ENCODE peak calls at places on chromosomes 12 and 14, in five cellular contexts. A is fibroblast of lung, T is breast epithelium, R is WERI-Rb-1, M is mucosa of descending colon. Y is an unnamed sample.

GRCh38 chr14:39265741-39266588 is 32.2 kb downstream of the MIA2 start:
- DNase-seq in A (peak; percentile 48), T (no peak), R (no peak), M (no peak), Y (no peak)

GRCh38 chr12:57603758-57604453 is 718 bp upstream of the DTX3 start:
- DNase-seq in A (peak; percentile 78), T (peak; percentile 82), R (no peak), M (no peak), Y (no peak)

GRCh38 chr14:76257111-76257803 is 105.5 kb downstream of the GPATCH2L start:
- DNase-seq in A (no peak), T (no peak), R (no peak), M (no peak), Y (no peak)

GRCh38 chr12:614727-615060 is 48.6 kb downstream of the NINJ2 start:
- DNase-seq in A (no peak), T (no peak), R (no peak), M (no peak), Y (no peak)

GRCh38 chr14:57189070-57189469 is 79.6 kb downstream of the EXOC5 start:
- DNase-seq in A (peak; percentile 3), T (no peak), R (peak; percentile 25), M (no peak), Y (no peak)

GRCh38 chr12:988616-989015 is 2.4 kb upstream of the ERC1 start:
- DNase-seq in A (no peak), T (no peak), R (no peak), M (no peak), Y (no peak)

GRCh38 chr14:91288876-91289275 is 44.4 kb upstream of the GPR68 start:
- DNase-seq in A (no peak), T (no peak), R (no peak), M (peak; percentile 16), Y (no peak)

GRCh38 chr14:66388516-66388915 is 97.7 kb upstream of the CCDC196 start:
- DNase-seq in A (no peak), T (no peak), R (no peak), M (no peak), Y (no peak)

GRCh38 chr12:12349711-12350665 is at the start of gene MANSC1:
- DNase-seq in A (peak; percentile 40), T (peak; percentile 34), R (peak; percentile 70), M (peak; percentile 89), Y (peak; percentile 39)

GRCh38 chr12:63915105-63915830 is 70.8 kb downstream of the SRGAP1 start:
- DNase-seq in A (peak; percentile 86), T (no peak), R (no peak), M (no peak), Y (no peak)

GRCh38 chr14:49879683-49880204 is 13.1 kb upstream of the ARF6 start:
- DNase-seq in A (peak; percentile 51), T (no peak), R (peak; percentile 55), M (peak; percentile 61), Y (no peak)

GRCh38 chr14:63432228-63432627 is 110.9 kb downstream of the PPP2R5E start:
- DNase-seq in A (no peak), T (no peak), R (no peak), M (no peak), Y (no peak)

GRCh38 chr12:82740129-82741000 is 53.7 kb downstream of the TMTC2 start:
- DNase-seq in A (peak; percentile 89), T (no peak), R (no peak), M (no peak), Y (no peak)

GRCh38 chr12:14126692-14127091 is 145.3 kb upstream of the GRIN2B start:
- DNase-seq in A (no peak), T (no peak), R (no peak), M (no peak), Y (no peak)

GRCh38 chr14:96166475-96167223 is 38.0 kb upstream of the BDKRB2 start:
- DNase-seq in A (no peak), T (peak; percentile 13), R (no peak), M (no peak), Y (no peak)

GRCh38 chr12:117038023-117038680 is 61.1 kb downstream of the TESC start:
- DNase-seq in A (no peak), T (no peak), R (no peak), M (peak; percentile 14), Y (no peak)

GRCh38 chr12:52119398-52120254 is 40.1 kb downstream of the SMIM41 start:
- DNase-seq in A (peak; percentile 13), T (no peak), R (peak; percentile 68), M (peak; percentile 68), Y (no peak)

GRCh38 chr12:120833849-120834248 is 70.3 kb downstream of the SPPL3 start:
- DNase-seq in A (peak; percentile 27), T (no peak), R (no peak), M (no peak), Y (no peak)

GRCh38 chr14:68682166-68683103 is 110.4 kb downstream of the ZFP36L1 start:
- DNase-seq in A (peak; percentile 97), T (no peak), R (no peak), M (no peak), Y (no peak)
- TF ChIP-seq CTCF in A (no peak), T (no peak), R (no peak), M (no peak), Y (no peak)

GRCh38 chr14:93184391-93185332 is at the start of the genes LYSET and MOAP1:
- DNase-seq in A (peak; percentile 83), T (peak; percentile 81), R (peak; percentile 92), M (peak; percentile 93), Y (peak; percentile 87)
- TF ChIP-seq CTCF in A (no peak), T (peak; percentile 24), R (peak; percentile 27), M (peak; percentile 8), Y (peak; percentile 23)

GRCh38 chr14:99273025-99273723 is 1.2 kb upstream of the BCL11B start:
- DNase-seq in A (peak; percentile 17), T (no peak), R (peak; percentile 82), M (peak; percentile 85), Y (peak; percentile 50)

GRCh38 chr14:99272669-99273024 is 650 bp upstream of the BCL11B start:
- DNase-seq in A (no peak), T (no peak), R (no peak), M (no peak), Y (no peak)

GRCh38 chr14:99270491-99271287 is 1.3 kb downstream of the BCL11B start:
- DNase-seq in A (no peak), T (no peak), R (no peak), M (peak; percentile 61), Y (peak; percentile 44)

GRCh38 chr14:99271288-99271941 is 582 bp downstream of the BCL11B start:
- DNase-seq in A (no peak), T (no peak), R (no peak), M (no peak), Y (no peak)

GRCh38 chr14:99271951-99272668 is at the start of gene BCL11B:
- DNase-seq in A (peak; percentile 83), T (peak; percentile 54), R (peak; percentile 81), M (peak; percentile 88), Y (peak; percentile 73)
- TF ChIP-seq CTCF in A (peak; percentile 28), T (peak; percentile 33), R (peak; percentile 51), M (no peak), Y (peak; percentile 65)

GRCh38 chr14:100904307-100905019 is 941 bp upstream of the RTL1 start:
- DNase-seq in A (peak; percentile 27), T (no peak), R (no peak), M (no peak), Y (no peak)

GRCh38 chr14:100907240-100907639 is 3.7 kb upstream of the RTL1 start:
- DNase-seq in A (peak; percentile 46), T (no peak), R (no peak), M (no peak), Y (no peak)

GRCh38 chr14:100905166-100905565 is 1.6 kb upstream of the RTL1 start:
- DNase-seq in A (no peak), T (no peak), R (no peak), M (no peak), Y (no peak)

GRCh38 chr14:100903672-100904185 is at the start of gene RTL1:
- DNase-seq in A (no peak), T (no peak), R (no peak), M (no peak), Y (no peak)

DNA sequence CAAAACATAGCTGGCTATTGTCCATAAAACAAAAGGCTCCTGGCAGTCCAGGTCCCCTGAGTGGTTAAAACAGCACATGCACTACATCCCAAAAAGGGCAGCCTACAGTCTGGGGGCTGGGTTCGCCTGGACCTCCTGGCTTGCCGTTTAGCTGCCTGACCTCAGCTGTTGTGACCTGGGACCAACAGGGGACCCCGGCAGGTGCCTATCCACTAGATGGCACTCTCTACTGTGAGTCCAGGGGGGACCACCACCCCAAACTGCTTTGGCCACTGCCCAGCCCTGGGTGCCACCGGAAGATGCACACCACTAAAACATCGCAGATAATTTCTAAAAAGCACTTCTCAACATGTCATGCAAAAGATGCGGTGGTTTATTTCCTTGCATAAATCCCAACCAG is 2.9 kb upstream of the RTL1 start:
- DNase-seq in A (no peak), T (no peak), R (no peak), M (no peak), Y (no peak)
- TF ChIP-seq CTCF in A (no peak), T (no peak), R (peak; percentile 58), M (no peak), Y (no peak)

GRCh38 chr14:64937821-64938193 is 4.7 kb downstream of the GPX2 start:
- DNase-seq in A (peak; percentile 11), T (no peak), R (no peak), M (no peak), Y (no peak)
- TF ChIP-seq CTCF in A (peak; percentile 27), T (peak; percentile 22), R (peak; percentile 29), M (no peak), Y (no peak)

GRCh38 chr12:79367016-79367575 is 323.7 kb downstream of the PAWR start:
- DNase-seq in A (no peak), T (peak; percentile 60), R (no peak), M (no peak), Y (no peak)
- TF ChIP-seq CTCF in A (no peak), T (no peak), R (no peak), M (no peak), Y (no peak)

Y was measured in natural killer cell.